ENCODE peak calls at places on chromosomes 4 and X, in nine cellular contexts. Y, E, S, I, O, A, K, L and N are unnamed samples.

GRCh38 chrX:40845331-40845911 is 110.1 kb upstream of the MED14 start:
- DNase-seq in Y (no peak), E (no peak), S (no peak), I (peak), O (peak), A (peak), K (no peak), L (no peak), N (no peak)

GRCh38 chrX:13212191-13212651 is 107.6 kb downstream of the ATXN3L start:
- DNase-seq in Y (no peak), E (no peak), S (no peak), I (peak), O (peak), A (no peak), K (no peak), L (no peak), N (no peak)

GRCh38 chrX:319579-320125 is 1.1 kb upstream of the GTPBP6 start:
- DNase-seq in Y (peak), E (peak), S (no peak), I (peak), O (no peak), A (peak), K (no peak), L (no peak), N (no peak)

GRCh38 chr4:128810331-128810870 is 901 bp downstream of the JADE1 start:
- DNase-seq in Y (no peak), E (no peak), S (no peak), I (peak), O (peak), A (peak), K (no peak), L (peak), N (no peak)

GRCh38 chr4:92488496-92488895 is 184.7 kb downstream of the GRID2 start:
- DNase-seq in Y (no peak), E (no peak), S (no peak), I (no peak), O (no peak), A (no peak), K (no peak), L (no peak), N (no peak)

GRCh38 chr4:56405016-56405415 is 17.7 kb upstream of the AASDH start:
- DNase-seq in Y (no peak), E (no peak), S (no peak), I (no peak), O (no peak), A (no peak), K (no peak), L (no peak), N (no peak)

GRCh38 chr4:183945741-183946140 is 40.6 kb downstream of the STOX2 start:
- DNase-seq in Y (no peak), E (no peak), S (no peak), I (no peak), O (no peak), A (no peak), K (no peak), L (no peak), N (no peak)

GRCh38 chrX:10032147-10032546 is 65.0 kb downstream of the CLDN34 start:
- DNase-seq in Y (no peak), E (no peak), S (no peak), I (no peak), O (no peak), A (no peak), K (no peak), L (no peak), N (no peak)

GRCh38 chr4:26420903-26421302 is 69.4 kb downstream of the CCKAR start:
- DNase-seq in Y (no peak), E (no peak), S (no peak), I (no peak), O (peak), A (no peak), K (no peak), L (no peak), N (no peak)

GRCh38 chr4:37400326-37400881 is 155.9 kb downstream of the NWD2 start:
- DNase-seq in Y (no peak), E (no peak), S (no peak), I (no peak), O (no peak), A (no peak), K (no peak), L (no peak), N (no peak)

GRCh38 chr4:127965803-127966175 is 583 bp downstream of the ABHD18 start:
- DNase-seq in Y (peak), E (no peak), S (no peak), I (peak), O (peak), A (peak), K (peak), L (peak), N (no peak)

GRCh38 chr4:140851032-140851636 is 94.9 kb upstream of the TBC1D9 start:
- DNase-seq in Y (peak), E (no peak), S (peak), I (no peak), O (peak), A (peak), K (no peak), L (peak), N (no peak)

GRCh38 chr4:5845035-5845905 is 47.6 kb downstream of the CRMP1 start:
- DNase-seq in Y (no peak), E (no peak), S (no peak), I (no peak), O (no peak), A (no peak), K (peak), L (no peak), N (no peak)

GRCh38 chr4:1295405-1296055 is 5.8 kb downstream of the MAEA start:
- DNase-seq in Y (no peak), E (peak), S (no peak), I (no peak), O (no peak), A (no peak), K (no peak), L (no peak), N (no peak)

GRCh38 chr4:176964116-176964691 is 171.5 kb upstream of the VEGFC start:
- DNase-seq in Y (peak), E (no peak), S (peak), I (no peak), O (no peak), A (no peak), K (no peak), L (no peak), N (no peak)
- TF ChIP-seq CTCF in Y (no peak), E (no peak), S (peak), I (no peak), O (peak), A (peak), K (no peak), L (no peak), N (peak)

GRCh38 chrX:142089193-142089592 is 115.9 kb downstream of the MAGEC2 start:
- DNase-seq in Y (no peak), E (no peak), S (no peak), I (no peak), O (peak), A (peak), K (no peak), L (no peak), N (no peak)
- TF ChIP-seq CTCF in Y (no peak), E (no peak), S (peak), I (peak), O (peak), A (no peak), K (peak), L (no peak), N (peak)

DNA sequence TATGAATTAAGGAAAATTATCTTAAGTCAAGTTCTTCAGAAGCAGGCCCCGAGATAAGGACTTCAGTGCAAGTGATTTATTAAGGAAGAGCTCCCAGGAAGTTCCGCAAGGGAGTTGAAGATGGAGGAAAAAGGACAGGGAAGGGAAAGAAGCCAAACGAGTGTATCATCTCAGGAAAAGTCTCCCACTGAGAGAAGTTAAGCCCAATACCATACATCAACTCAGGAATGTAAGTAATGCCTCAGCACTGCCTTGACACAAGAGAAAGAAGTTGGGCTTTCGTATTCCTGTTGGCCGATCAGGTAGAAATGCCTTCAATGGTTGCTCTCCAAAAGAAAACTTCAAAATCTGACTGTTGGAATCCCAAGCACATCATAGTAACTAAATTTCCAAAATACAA is 566.9 kb downstream of the DMD start:
- DNase-seq in Y (no peak), E (no peak), S (no peak), I (no peak), O (no peak), A (no peak), K (no peak), L (no peak), N (no peak)
- TF ChIP-seq CTCF in Y (no peak), E (no peak), S (no peak), I (no peak), O (no peak), A (no peak), K (no peak), L (no peak), N (no peak)

DNA sequence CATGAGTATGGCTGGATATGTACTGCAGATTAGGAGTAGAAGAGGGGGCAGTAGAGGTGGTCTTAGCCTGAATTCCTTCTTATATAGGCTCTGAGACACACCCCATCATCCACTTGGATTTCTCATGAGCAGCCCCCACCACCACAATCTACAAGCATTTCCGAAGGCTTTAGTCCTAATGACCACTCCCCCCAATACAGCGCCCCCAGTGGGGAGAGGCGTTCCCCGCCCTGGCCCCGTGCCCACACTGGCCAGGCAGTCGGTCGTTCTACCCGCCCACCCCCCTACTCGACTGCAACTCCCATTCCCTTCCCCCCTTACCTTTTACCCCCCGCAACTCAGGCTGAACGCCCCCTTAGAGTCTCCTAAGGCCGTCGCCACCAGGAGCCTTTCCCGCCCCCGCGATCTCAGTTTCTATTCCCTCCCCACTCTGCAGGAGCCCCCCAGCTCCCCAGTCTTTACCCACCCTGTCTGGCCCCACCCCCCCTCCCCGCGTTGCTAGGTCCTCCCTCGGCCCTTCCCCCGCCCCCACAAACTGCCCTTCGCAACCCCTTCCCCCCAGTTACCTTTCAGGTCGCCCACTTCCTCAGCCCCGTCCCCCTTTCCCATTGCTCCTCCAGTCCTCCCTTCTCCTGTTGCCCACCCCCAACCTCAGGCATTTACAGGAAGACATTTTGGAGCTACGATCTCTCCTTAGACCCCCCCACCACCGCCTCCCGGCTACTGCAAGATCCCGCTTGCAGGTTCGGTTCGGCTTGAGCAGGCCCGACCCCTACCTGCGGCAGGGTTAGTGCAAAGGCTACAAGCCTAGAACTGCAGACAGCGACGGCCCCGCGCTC is 468 bp downstream of the ZMYM3 start:
- DNase-seq in Y (peak), E (peak), S (no peak), I (peak), O (peak), A (peak), K (peak), L (peak), N (no peak)
- TF ChIP-seq CTCF in Y (no peak), E (peak), S (no peak), I (peak), O (peak), A (peak), K (no peak), L (no peak), N (peak)

DNA sequence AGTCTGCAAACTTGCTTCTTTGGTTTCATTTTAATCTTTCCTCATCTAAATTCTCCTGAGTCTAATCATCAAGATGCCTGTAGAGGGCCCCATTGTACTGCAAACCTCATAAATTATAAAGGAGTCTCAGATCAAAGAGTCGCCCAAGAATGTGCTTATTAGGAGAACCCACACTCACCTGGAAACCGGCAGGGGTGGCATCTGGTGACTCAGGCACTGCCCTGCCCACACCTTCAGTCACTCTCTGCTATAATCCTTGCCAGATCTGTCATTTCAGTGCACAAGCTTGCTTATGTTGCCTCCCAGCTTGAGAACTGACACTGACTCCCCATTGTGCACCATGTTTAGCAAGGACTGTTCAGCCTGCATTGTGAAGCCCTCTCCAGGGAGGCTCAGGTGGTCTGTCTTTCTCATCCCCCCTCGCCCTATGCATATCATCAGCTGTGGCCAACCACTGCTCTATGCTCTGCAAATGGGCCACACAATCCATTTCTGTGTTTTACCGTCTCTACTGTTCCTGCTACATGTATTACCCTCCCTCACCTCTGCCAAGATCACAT is 12.4 kb downstream of the EPGN start:
- DNase-seq in Y (peak), E (no peak), S (peak), I (no peak), O (peak), A (peak), K (no peak), L (peak), N (no peak)
- TF ChIP-seq CTCF in Y (peak), E (peak), S (no peak), I (peak), O (peak), A (peak), K (peak), L (no peak), N (peak)

GRCh38 chrX:120514236-120514635 is 45.1 kb upstream of the LAMP2 start:
- DNase-seq in Y (no peak), E (no peak), S (no peak), I (no peak), O (peak), A (peak), K (no peak), L (no peak), N (no peak)
- TF ChIP-seq CTCF in Y (no peak), E (peak), S (peak), I (peak), O (no peak), A (peak), K (no peak), L (no peak), N (peak)